ENCODE peak calls at places on chromosomes 16 and 17, in nine cellular contexts. Y is NAMALWA; U is fibroblast of the aortic adventitia; W is GM12865; O is colonic mucosa; R is MV-4-11; T is NCI-H226; S is stimulated activated CD4-positive, alpha-beta T cell treated with anti-CD3 and anti-CD28 coated beads, Interleukin-15, amount 100 ng/mL, for 1 hour; X is pons. Q is an unnamed sample.

GRCh38 chr17:81341347-81342061 is 46.4 kb upstream of the SLC38A10 start:
- DNase-seq in O (no peak), T (no peak), Y (no peak), S (no peak), W (no peak), R (no peak), U (no peak), X (no peak), Q (no peak)

GRCh38 chr16:64391009-64391663 is 730.7 kb downstream of the CDH11 start:
- DNase-seq in U (peak; percentile 61), Y (no peak), O (no peak), T (no peak), X (peak; percentile 2), S (no peak), W (no peak), R (no peak), Q (no peak)

GRCh38 chr16:89200124-89200849 is at the start of gene SLC22A31:
- DNase-seq in Y (no peak), W (no peak), T (no peak), R (no peak), S (no peak), X (no peak), O (no peak), U (no peak), Q (no peak)

GRCh38 chr17:58192612-58193011 is at the start of gene EPX:
- DNase-seq in T (no peak), Y (no peak), W (no peak), S (no peak), R (peak; percentile 27), O (no peak), X (no peak), U (no peak), Q (no peak)

GRCh38 chr17:82937411-82938371 is 97.9 kb upstream of the ZNF750 start:
- DNase-seq in R (no peak), W (no peak), U (no peak), S (no peak), Y (no peak), X (no peak), O (no peak), T (no peak), Q (no peak)

GRCh38 chr16:78211951-78212350 is 112.5 kb downstream of the WWOX start:
- DNase-seq in U (no peak), X (no peak), O (no peak), T (peak; percentile 6), Y (no peak), R (no peak), W (no peak), S (no peak), Q (no peak)

GRCh38 chr17:44193326-44194084 is 6.2 kb downstream of the ATXN7L3 start:
- DNase-seq in W (no peak), X (no peak), S (no peak), U (no peak), R (no peak), O (no peak), T (no peak), Y (no peak), Q (no peak)

GRCh38 chr17:31355935-31356334 is 34.5 kb upstream of the EVI2A start:
- DNase-seq in U (no peak), T (no peak), Y (no peak), R (no peak), S (no peak), X (no peak), O (no peak), W (no peak), Q (no peak)

GRCh38 chr17:57914274-57915147 is 40.7 kb downstream of the CUEDC1 start:
- DNase-seq in S (no peak), U (no peak), W (no peak), R (no peak), Y (no peak), X (peak; percentile 45), O (no peak), T (no peak), Q (no peak)

GRCh38 chr16:87129771-87130170 is 187.4 kb downstream of the C16orf95 start:
- DNase-seq in U (peak; percentile 59), O (no peak), Y (no peak), T (peak; percentile 68), X (no peak), S (no peak), R (no peak), W (no peak), Q (no peak)

GRCh38 chr17:40520991-40521453 is 19.6 kb upstream of the TNS4 start:
- DNase-seq in S (no peak), O (no peak), T (no peak), X (no peak), U (no peak), Y (no peak), W (no peak), R (no peak), Q (no peak)

GRCh38 chr17:3738562-3739295 is 15.0 kb downstream of the HASPIN start:
- DNase-seq in Y (no peak), X (peak; percentile 59), S (peak; percentile 38), W (peak; percentile 71), O (peak; percentile 62), U (no peak), T (no peak), R (no peak), Q (peak; percentile 52)

GRCh38 chr16:88769617-88770458 is 15.2 kb downstream of the PIEZO1 start:
- DNase-seq in W (peak; percentile 73), O (peak; percentile 76), T (no peak), R (peak; percentile 26), S (no peak), X (no peak), U (no peak), Y (peak; percentile 90), Q (no peak)

GRCh38 chr16:67149276-67150057 is 1.3 kb downstream of the B3GNT9 start:
- DNase-seq in T (no peak), R (no peak), U (no peak), O (no peak), S (no peak), Y (no peak), X (no peak), W (no peak), Q (no peak)

GRCh38 chr16:47612711-47613110 is 151.6 kb downstream of the PHKB start:
- DNase-seq in S (no peak), W (no peak), T (no peak), O (no peak), R (no peak), U (no peak), X (no peak), Y (no peak), Q (no peak)

GRCh38 chr16:88727871-88728270 is 21.6 kb downstream of the CTU2 start:
- DNase-seq in W (no peak), X (no peak), U (no peak), R (no peak), S (no peak), O (no peak), T (no peak), Y (no peak), Q (no peak)

Q was measured in globus pallidus.